ENCODE peak calls at places on chromosomes 1 and 21, in six cellular contexts. G is PC-3, N is tibial nerve, H is left ventricle myocardium inferior, Q is MM.1S, I is breast epithelium. O is an unnamed sample.
A peak's percentile ranks its signal among the peaks of the same experiment; 100 is the strongest.

GRCh38 chr1:195745170-195746009 is 862.9 kb downstream of the KCNT2 start:
- DNase-seq in G (peak; percentile 33), N (no peak), H (no peak), Q (peak; percentile 3), I (no peak), O (no peak)

GRCh38 chr1:30663596-30664091 is 59.7 kb downstream of the MATN1 start:
- DNase-seq in G (no peak), N (no peak), H (no peak), Q (no peak), I (no peak), O (no peak)

GRCh38 chr21:36733857-36734256 is 34.9 kb downstream of the SIM2 start:
- DNase-seq in G (no peak), N (no peak), H (no peak), Q (no peak), I (no peak), O (no peak)

GRCh38 chr1:235649722-235650163 is at the start of gene GNG4:
- DNase-seq in G (no peak), N (no peak), H (no peak), Q (no peak), I (no peak), O (no peak)

GRCh38 chr1:93673159-93673657 is 8.4 kb downstream of the BCAR3 start:
- DNase-seq in G (peak; percentile 58), N (no peak), H (no peak), Q (no peak), I (no peak), O (no peak)

GRCh38 chr1:214976665-214977064 is 105.9 kb upstream of the KCNK2 start:
- DNase-seq in G (no peak), N (no peak), H (no peak), Q (no peak), I (no peak), O (no peak)

GRCh38 chr1:160550572-160551034 is 27.5 kb upstream of the SLAMF6 start:
- DNase-seq in G (no peak), N (no peak), H (no peak), Q (peak; percentile 3), I (no peak), O (no peak)

GRCh38 chr1:39819091-39819812 is 30.6 kb upstream of the BMP8B start:
- DNase-seq in G (no peak), N (no peak), H (no peak), Q (no peak), I (no peak), O (no peak)

GRCh38 chr1:43036457-43036827 is 77.8 kb upstream of the SLC2A1 start:
- DNase-seq in G (no peak), N (no peak), H (no peak), Q (no peak), I (no peak), O (no peak)

GRCh38 chr1:237792149-237792548 is 98.6 kb downstream of the ZP4 start:
- DNase-seq in G (no peak), N (no peak), H (no peak), Q (no peak), I (no peak), O (no peak)

GRCh38 chr1:202590975-202591411 is 119.3 kb downstream of the SYT2 start:
- DNase-seq in G (no peak), N (no peak), H (no peak), Q (no peak), I (no peak), O (no peak)

GRCh38 chr1:199808110-199808870 is 219.2 kb upstream of the NR5A2 start:
- DNase-seq in G (peak; percentile 59), N (no peak), H (no peak), Q (no peak), I (no peak), O (no peak)

GRCh38 chr1:94734963-94735899 is 84.9 kb upstream of the SLC44A3 start:
- DNase-seq in G (no peak), N (no peak), H (peak; percentile 41), Q (no peak), I (peak; percentile 80), O (no peak)

GRCh38 chr1:198577444-198577843 is 37.0 kb upstream of the ATP6V1G3 start:
- DNase-seq in G (peak; percentile 83), N (no peak), H (no peak), Q (no peak), I (no peak), O (no peak)

GRCh38 chr21:33332143-33332542 is 7.4 kb downstream of the IFNAR1 start:
- DNase-seq in G (no peak), N (no peak), H (no peak), Q (peak; percentile 94), I (no peak), O (peak; percentile 46)

GRCh38 chr1:89990976-89991831 is 3.7 kb upstream of the ZNF326 start:
- DNase-seq in G (peak; percentile 50), N (no peak), H (no peak), Q (no peak), I (no peak), O (no peak)

GRCh38 chr1:226976671-226977287 is 36.7 kb downstream of the COQ8A start:
- DNase-seq in G (no peak), N (no peak), H (no peak), Q (no peak), I (no peak), O (no peak)

GRCh38 chr1:86641318-86641717 is 63.1 kb upstream of the SH3GLB1 start:
- DNase-seq in G (peak; percentile 13), N (no peak), H (no peak), Q (no peak), I (no peak), O (no peak)

GRCh38 chr1:95475686-95476457 is 241.9 kb downstream of the RWDD3 start:
- DNase-seq in G (no peak), N (no peak), H (no peak), Q (no peak), I (peak; percentile 67), O (no peak)

GRCh38 chr1:207085887-207086286 is 2.8 kb upstream of the C4BPB start:
- DNase-seq in G (no peak), N (no peak), H (no peak), Q (no peak), I (no peak), O (no peak)

GRCh38 chr1:207088161-207088560 is 499 bp upstream of the C4BPB start:
- DNase-seq in G (no peak), N (no peak), H (no peak), Q (no peak), I (no peak), O (no peak)

GRCh38 chr1:207091185-207091906 is 2.7 kb downstream of the C4BPB start:
- DNase-seq in G (no peak), N (no peak), H (no peak), Q (peak; percentile 40), I (no peak), O (no peak)

GRCh38 chr1:207089627-207090265 is 1.1 kb downstream of the C4BPB start:
- DNase-seq in G (no peak), N (no peak), H (no peak), Q (no peak), I (no peak), O (no peak)

GRCh38 chr1:207088731-207089626 is at the start of gene C4BPB:
- DNase-seq in G (peak; percentile 64), N (no peak), H (no peak), Q (peak; percentile 40), I (peak; percentile 44), O (no peak)
- H3K4me3 ChIP-seq in G (no peak within 1 kb of the TSS), N (no peak within 1 kb of the TSS), H (no peak within 1 kb of the TSS), Q (peak within 1 kb of the TSS; percentile 4), I (peak within 1 kb of the TSS; percentile 0), O (no peak within 1 kb of the TSS)

GRCh38 chr1:76868916-76869315 is 1.6 kb downstream of the ST6GALNAC5 start:
- DNase-seq in G (no peak), N (no peak), H (no peak), Q (no peak), I (no peak), O (no peak)

GRCh38 chr1:76870037-76870436 is 2.8 kb downstream of the ST6GALNAC5 start:
- DNase-seq in G (no peak), N (no peak), H (no peak), Q (no peak), I (no peak), O (no peak)

GRCh38 chr1:76866566-76866965 is 714 bp upstream of the ST6GALNAC5 start:
- DNase-seq in G (no peak), N (no peak), H (no peak), Q (no peak), I (no peak), O (no peak)

GRCh38 chr1:76867342-76868130 is at the start of gene ST6GALNAC5:
- DNase-seq in G (peak; percentile 16), N (no peak), H (no peak), Q (no peak), I (no peak), O (no peak)

DNA sequence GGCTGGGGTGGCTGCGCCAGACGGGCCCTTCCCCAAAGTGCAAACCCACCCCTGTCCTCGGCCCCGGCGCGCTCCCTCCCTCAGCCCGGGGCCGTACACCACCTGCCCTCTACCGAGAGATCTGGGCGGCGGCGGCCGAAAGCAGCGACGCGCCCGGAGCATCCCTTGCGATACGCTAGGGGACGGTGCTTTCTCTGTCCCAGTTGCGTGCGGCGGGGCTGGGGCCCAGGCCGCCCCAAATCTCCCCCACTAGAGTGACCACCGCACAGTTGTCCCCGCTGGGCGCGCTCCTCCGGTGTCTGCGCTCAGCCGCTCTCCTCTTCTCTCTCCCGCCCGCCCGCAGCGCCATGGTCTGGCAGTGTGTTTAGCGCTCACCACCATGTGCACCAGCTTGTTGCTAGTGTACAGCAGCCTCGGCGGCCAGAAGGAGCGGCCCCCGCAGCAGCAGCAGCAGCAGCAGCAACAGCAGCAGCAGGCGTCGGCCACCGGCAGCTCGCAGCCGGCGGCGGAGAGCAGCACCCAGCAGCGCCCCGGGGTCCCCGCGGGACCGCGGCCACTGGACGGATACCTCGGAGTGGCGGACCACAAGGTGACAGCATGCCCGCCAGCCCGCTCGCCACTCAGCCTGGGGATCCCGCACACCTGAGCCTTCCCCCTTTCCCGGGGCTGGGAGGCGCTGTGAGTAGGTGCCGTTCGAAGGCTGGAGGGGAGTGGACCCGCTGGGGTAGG is 1.0 kb downstream of the ST6GALNAC5 start:
- DNase-seq in G (peak; percentile 13), N (no peak), H (no peak), Q (peak; percentile 29), I (no peak), O (peak; percentile 30)
- TF ChIP-seq CTCF in G (peak; percentile 34), N (peak; percentile 39), H (peak; percentile 4), Q (peak; percentile 25), I (no peak), O (no peak)

DNA sequence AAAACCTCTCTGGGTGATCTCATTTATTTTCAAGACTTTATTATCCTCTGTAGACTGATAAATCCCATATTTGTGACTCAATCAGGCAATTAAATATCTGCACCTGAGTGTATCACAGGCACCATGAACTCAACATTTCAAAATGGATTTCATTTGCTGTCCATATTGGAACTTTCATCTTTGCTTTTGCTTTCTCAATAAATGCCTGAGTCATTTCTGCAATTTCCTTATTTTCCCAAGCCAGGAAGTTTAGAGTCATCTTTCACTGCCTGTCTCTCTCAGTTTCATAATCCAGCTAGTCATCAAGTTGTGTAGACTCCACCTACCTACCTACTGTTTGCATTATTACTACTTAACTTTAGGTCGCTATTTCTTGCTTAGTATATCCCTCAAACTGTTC is 540.9 kb downstream of the LMO4 start:
- DNase-seq in G (peak; percentile 91), N (no peak), H (no peak), Q (no peak), I (no peak), O (no peak)
- H3K27me3 ChIP-seq in G (no peaks in the 10 kb centered on the region), N (no peaks in the 10 kb centered on the region), H (no peaks in the 10 kb centered on the region), Q (no peaks in the 10 kb centered on the region), I (no peaks in the 10 kb centered on the region), O (no peaks in the 10 kb centered on the region)

DNA sequence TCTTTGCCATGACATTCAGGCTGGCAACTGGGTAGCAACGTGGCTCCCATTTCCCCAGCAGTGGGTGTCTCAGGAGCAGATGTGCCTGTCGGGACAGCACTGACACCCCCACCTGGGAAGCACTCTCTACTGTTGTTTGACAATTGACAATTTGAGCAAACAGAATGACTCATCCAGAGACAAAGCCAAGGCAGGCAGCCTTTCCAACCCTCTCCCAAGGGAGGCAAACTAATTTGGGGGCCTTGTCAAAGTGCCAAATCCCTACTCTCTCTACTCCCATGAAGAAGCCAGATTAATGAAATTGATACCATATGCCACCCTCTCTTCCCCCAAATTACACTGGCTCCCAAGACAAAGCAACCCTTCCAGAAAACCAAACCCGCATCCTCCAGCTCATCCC is 65.6 kb downstream of the GRIK3 start:
- DNase-seq in G (no peak), N (no peak), H (no peak), Q (no peak), I (no peak), O (no peak)
- H3K4me3 ChIP-seq in G (no peak overlapping the region), N (no peak overlapping the region), H (no peak overlapping the region), Q (no peak overlapping the region), I (no peak overlapping the region), O (no peak overlapping the region)

O was measured in GM06990.